ENCODE peak calls at places on chromosome 4, in four cellular contexts. One of them, this sample, is unnamed.

GRCh38 chr4:139282375-139283075 is 2.5 kb upstream of the MGARP start:
- DNase-seq in A549: no peak
- DNase-seq in GM12878: no peak
- DNase-seq in HepG2: no peak
- DNase-seq in this sample: no peak

GRCh38 chr4:151489462-151490203 is 80.7 kb downstream of the FHIP1A start:
- DNase-seq in A549: peak; percentile 1
- DNase-seq in GM12878: no peak
- DNase-seq in HepG2: peak; percentile 12
- DNase-seq in this sample: no peak

GRCh38 chr4:57465321-57466056 is 355.3 kb upstream of the IGFBP7 start:
- DNase-seq in A549: no peak
- DNase-seq in GM12878: no peak
- DNase-seq in HepG2: no peak
- DNase-seq in this sample: no peak

GRCh38 chr4:98565646-98566403 is 92.6 kb downstream of the TSPAN5 start:
- DNase-seq in A549: no peak
- DNase-seq in GM12878: no peak
- DNase-seq in HepG2: no peak
- DNase-seq in this sample: no peak

GRCh38 chr4:2155246-2155645 is 86.7 kb downstream of the HAUS3 start:
- DNase-seq in A549: no peak
- DNase-seq in GM12878: no peak
- DNase-seq in HepG2: no peak
- DNase-seq in this sample: no peak

GRCh38 chr4:89382439-89382838 is 74.8 kb upstream of the GPRIN3 start:
- DNase-seq in A549: no peak
- DNase-seq in GM12878: no peak
- DNase-seq in HepG2: no peak
- DNase-seq in this sample: no peak

GRCh38 chr4:121705521-121705920 is 8.7 kb upstream of the ANXA5 start:
- DNase-seq in A549: no peak
- DNase-seq in GM12878: no peak
- DNase-seq in HepG2: no peak
- DNase-seq in this sample: no peak

GRCh38 chr4:18593297-18594002 is 571.9 kb upstream of the LCORL start:
- DNase-seq in A549: peak; percentile 64
- DNase-seq in GM12878: peak; percentile 7
- DNase-seq in HepG2: peak; percentile 66
- DNase-seq in this sample: peak; percentile 67

GRCh38 chr4:159390648-159391047 is 287.8 kb downstream of the RAPGEF2 start:
- DNase-seq in A549: peak; percentile 57
- DNase-seq in GM12878: no peak
- DNase-seq in HepG2: peak; percentile 48
- DNase-seq in this sample: no peak

GRCh38 chr4:13544556-13545393 is 467 bp upstream of the NKX3-2 start:
- DNase-seq in A549: peak; percentile 73
- DNase-seq in GM12878: no peak
- DNase-seq in HepG2: peak; percentile 66
- DNase-seq in this sample: peak; percentile 95

GRCh38 chr4:155701827-155702226 is 35.2 kb downstream of the GUCY1A1 start:
- DNase-seq in A549: no peak
- DNase-seq in GM12878: no peak
- DNase-seq in HepG2: no peak
- DNase-seq in this sample: no peak

GRCh38 chr4:113646456-113646809 is 115.1 kb downstream of the CAMK2D start:
- DNase-seq in A549: peak; percentile 85
- DNase-seq in GM12878: no peak
- DNase-seq in HepG2: no peak
- DNase-seq in this sample: no peak

GRCh38 chr4:44671636-44672035 is 6.6 kb upstream of the GUF1 start:
- DNase-seq in A549: no peak
- DNase-seq in GM12878: no peak
- DNase-seq in HepG2: no peak
- DNase-seq in this sample: no peak

GRCh38 chr4:151771664-151772063 is 10.9 kb upstream of the GATB start:
- DNase-seq in A549: no peak
- DNase-seq in GM12878: no peak
- DNase-seq in HepG2: no peak
- DNase-seq in this sample: no peak

GRCh38 chr4:40998680-40999358 is 215.5 kb downstream of the APBB2 start:
- DNase-seq in A549: peak; percentile 82
- DNase-seq in GM12878: no peak
- DNase-seq in HepG2: no peak
- DNase-seq in this sample: no peak

GRCh38 chr4:2691952-2692435 is 64.1 kb downstream of the TNIP2 start:
- DNase-seq in A549: no peak
- DNase-seq in GM12878: peak; percentile 28
- DNase-seq in HepG2: no peak
- DNase-seq in this sample: no peak

GRCh38 chr4:176534566-176534965 is 214.8 kb downstream of the SPCS3 start:
- DNase-seq in A549: peak; percentile 6
- DNase-seq in GM12878: no peak
- DNase-seq in HepG2: no peak
- DNase-seq in this sample: no peak

GRCh38 chr4:1593038-1593417 is 91.1 kb downstream of the FAM53A start:
- DNase-seq in A549: no peak
- DNase-seq in GM12878: no peak
- DNase-seq in HepG2: no peak
- DNase-seq in this sample: no peak

GRCh38 chr4:103268746-103269145 is 70.6 kb upstream of the CENPE start:
- DNase-seq in A549: no peak
- DNase-seq in GM12878: no peak
- DNase-seq in HepG2: no peak
- DNase-seq in this sample: no peak

GRCh38 chr4:151957163-151957562 is 196.4 kb upstream of the GATB start:
- DNase-seq in A549: no peak
- DNase-seq in GM12878: no peak
- DNase-seq in HepG2: peak; percentile 38
- DNase-seq in this sample: no peak

GRCh38 chr4:6509587-6509986 is 37.2 kb upstream of the PPP2R2C start:
- DNase-seq in A549: peak; percentile 22
- DNase-seq in GM12878: no peak
- DNase-seq in HepG2: no peak
- DNase-seq in this sample: no peak

GRCh38 chr4:169293343-169294176 is 22.8 kb upstream of the SH3RF1 start:
- DNase-seq in A549: no peak
- DNase-seq in GM12878: peak; percentile 90
- DNase-seq in HepG2: no peak
- DNase-seq in this sample: no peak

GRCh38 chr4:3420956-3421355 is 20.8 kb upstream of the HGFAC start:
- DNase-seq in A549: no peak
- DNase-seq in GM12878: no peak
- DNase-seq in HepG2: no peak
- DNase-seq in this sample: no peak

GRCh38 chr4:119478446-119479179 is 150.0 kb downstream of the PDE5A start:
- DNase-seq in A549: peak; percentile 44
- DNase-seq in GM12878: no peak
- DNase-seq in HepG2: peak; percentile 55
- DNase-seq in this sample: no peak

GRCh38 chr4:686371-687040 is 2.4 kb downstream of the SLC49A3 start:
- DNase-seq in A549: no peak
- DNase-seq in GM12878: no peak
- DNase-seq in HepG2: no peak
- DNase-seq in this sample: no peak

GRCh38 chr4:537436-538264 is 38.4 kb downstream of the TMEM271 start:
- DNase-seq in A549: no peak
- DNase-seq in GM12878: no peak
- DNase-seq in HepG2: no peak
- DNase-seq in this sample: no peak

GRCh38 chr4:152255437-152255836 is 280.5 kb downstream of the FBXW7 start:
- DNase-seq in A549: no peak
- DNase-seq in GM12878: peak; percentile 63
- DNase-seq in HepG2: no peak
- DNase-seq in this sample: no peak

GRCh38 chr4:3227878-3228675 is 20.9 kb upstream of the MSANTD1 start:
- DNase-seq in A549: no peak
- DNase-seq in GM12878: no peak
- DNase-seq in HepG2: no peak
- DNase-seq in this sample: no peak

DNA sequence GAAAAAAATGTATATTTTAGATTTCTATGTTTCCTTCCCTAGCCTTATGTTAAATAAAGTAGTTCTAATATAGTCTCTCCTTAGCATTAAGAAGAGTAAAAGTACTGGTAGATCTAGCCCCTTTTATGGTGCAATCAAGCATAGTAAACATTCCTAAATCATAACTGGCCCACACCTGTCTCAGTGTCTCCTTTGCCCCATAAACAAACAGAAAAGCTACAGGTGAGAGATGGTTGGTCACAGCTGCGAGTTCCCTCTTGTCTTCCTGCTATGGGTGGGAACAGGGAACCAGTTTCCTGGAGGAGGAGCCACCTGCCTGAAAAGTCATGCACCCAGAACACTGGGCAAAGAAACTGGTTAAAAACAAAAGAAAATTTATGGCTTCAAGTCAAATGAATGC is 16.6 kb downstream of the SOWAHB start:
- DNase-seq in A549: no peak
- DNase-seq in GM12878: no peak
- DNase-seq in HepG2: no peak
- DNase-seq in this sample: no peak
- TF ChIP-seq POLR2AphosphoS2 in A549: no peak
- TF ChIP-seq POLR2AphosphoS2 in GM12878: no peak
- TF ChIP-seq POLR2AphosphoS2 in HepG2: no peak
- TF ChIP-seq POLR2AphosphoS2 in this sample: no peak

GRCh38 chr4:42015438-42015837 is 25.1 kb downstream of the SLC30A9 start:
- DNase-seq in A549: no peak
- DNase-seq in GM12878: no peak
- DNase-seq in HepG2: no peak
- DNase-seq in this sample: no peak

GRCh38 chr4:42018451-42018850 is 28.1 kb downstream of the SLC30A9 start:
- DNase-seq in A549: no peak
- DNase-seq in GM12878: no peak
- DNase-seq in HepG2: no peak
- DNase-seq in this sample: no peak
- TF ChIP-seq POLR2AphosphoS2 in A549: no peak
- TF ChIP-seq POLR2AphosphoS2 in GM12878: no peak
- TF ChIP-seq POLR2AphosphoS2 in HepG2: no peak
- TF ChIP-seq POLR2AphosphoS2 in this sample: no peak

DNA sequence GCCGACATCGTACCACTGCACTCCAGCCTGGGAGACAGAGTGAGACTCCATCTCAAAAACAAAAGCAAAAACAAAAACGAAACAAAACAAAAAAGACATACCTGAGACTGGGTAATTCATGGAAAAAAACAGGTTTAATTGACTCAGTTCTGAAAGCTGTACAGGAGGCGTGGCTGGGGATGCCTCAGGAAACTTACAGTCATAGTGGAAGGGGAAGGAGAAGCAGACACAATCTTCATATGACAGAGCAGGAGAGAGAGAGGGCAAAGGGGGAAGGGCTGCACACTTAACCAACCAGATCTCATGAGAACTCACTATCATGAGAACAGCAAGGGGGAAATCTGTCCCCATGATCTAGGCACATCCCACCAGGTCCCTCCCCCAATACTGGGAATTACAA is 229.6 kb downstream of the STK32B start:
- DNase-seq in A549: no peak
- DNase-seq in GM12878: peak; percentile 4
- DNase-seq in HepG2: no peak
- DNase-seq in this sample: no peak
- TF ChIP-seq POLR2AphosphoS2 in A549: no peak
- TF ChIP-seq POLR2AphosphoS2 in GM12878: no peak
- TF ChIP-seq POLR2AphosphoS2 in HepG2: no peak
- TF ChIP-seq POLR2AphosphoS2 in this sample: no peak

GRCh38 chr4:125315571-125316390 is 1.0 kb downstream of the FAT4 start:
- DNase-seq in A549: peak; percentile 36
- DNase-seq in GM12878: no peak
- DNase-seq in HepG2: peak; percentile 18
- DNase-seq in this sample: no peak
- TF ChIP-seq POLR2AphosphoS2 in A549: no peak
- TF ChIP-seq POLR2AphosphoS2 in GM12878: no peak
- TF ChIP-seq POLR2AphosphoS2 in HepG2: no peak
- TF ChIP-seq POLR2AphosphoS2 in this sample: no peak

DNA sequence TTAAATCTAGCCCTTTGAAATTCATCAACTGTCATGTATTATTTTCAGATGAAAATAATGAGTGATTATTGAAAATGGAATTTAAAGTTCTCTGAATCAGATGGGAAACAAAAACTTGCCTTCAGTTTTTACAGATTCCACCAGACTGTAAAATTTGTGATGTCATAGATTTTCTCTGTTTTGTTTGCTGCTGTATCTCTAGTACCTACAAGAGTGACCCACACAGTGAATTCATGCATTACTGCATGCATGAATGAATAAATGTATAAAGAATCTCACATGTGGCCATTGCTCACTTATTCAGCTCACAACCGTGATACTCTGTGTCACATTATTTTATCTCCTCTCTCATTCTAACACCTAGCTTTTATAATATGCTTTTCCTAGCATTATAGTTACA is 532.2 kb upstream of the AGA start:
- DNase-seq in A549: no peak
- DNase-seq in GM12878: no peak
- DNase-seq in HepG2: no peak
- DNase-seq in this sample: no peak
- TF ChIP-seq POLR2AphosphoS2 in A549: no peak
- TF ChIP-seq POLR2AphosphoS2 in GM12878: no peak
- TF ChIP-seq POLR2AphosphoS2 in HepG2: no peak
- TF ChIP-seq POLR2AphosphoS2 in this sample: no peak

GRCh38 chr4:79408063-79408462 is at the start of gene GK2:
- DNase-seq in A549: no peak
- DNase-seq in GM12878: no peak
- DNase-seq in HepG2: no peak
- DNase-seq in this sample: no peak
- TF ChIP-seq POLR2AphosphoS2 in A549: no peak
- TF ChIP-seq POLR2AphosphoS2 in GM12878: no peak
- TF ChIP-seq POLR2AphosphoS2 in HepG2: no peak
- TF ChIP-seq POLR2AphosphoS2 in this sample: no peak

GRCh38 chr4:166903408-166903807 is 330.9 kb downstream of the SPOCK3 start:
- DNase-seq in A549: no peak
- DNase-seq in GM12878: no peak
- DNase-seq in HepG2: no peak
- DNase-seq in this sample: no peak

DNA sequence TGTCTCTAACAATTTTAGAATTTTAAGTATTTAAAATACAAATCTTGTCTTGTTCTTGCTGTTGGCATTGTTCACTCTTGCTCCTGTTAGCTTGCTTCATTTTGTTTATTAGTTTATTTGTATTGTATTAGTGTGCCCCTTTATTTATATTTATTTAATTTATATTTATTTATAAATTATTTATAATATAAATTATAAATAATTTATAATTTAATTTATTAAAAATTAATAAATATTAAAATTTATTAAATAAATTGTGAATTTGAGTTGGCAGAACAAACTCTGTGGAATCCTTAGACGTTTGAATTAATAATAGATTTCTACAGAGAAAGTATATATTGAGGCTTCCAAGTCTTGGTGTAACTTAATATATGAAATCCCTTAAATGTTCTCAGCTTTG is 331.4 kb downstream of the SPOCK3 start:
- DNase-seq in A549: no peak
- DNase-seq in GM12878: no peak
- DNase-seq in HepG2: no peak
- DNase-seq in this sample: no peak
- TF ChIP-seq POLR2AphosphoS2 in A549: no peak
- TF ChIP-seq POLR2AphosphoS2 in GM12878: no peak
- TF ChIP-seq POLR2AphosphoS2 in HepG2: no peak
- TF ChIP-seq POLR2AphosphoS2 in this sample: no peak

This sample was measured in K562.